ENCODE peak calls at places on chromosomes 11 and 22, in six cellular contexts. H is neural progenitor cell, A is stomach, Q is HepG2, E is tibial artery, W is sigmoid colon. D is an unnamed sample. For H3K4me1, the result is how much of the 10 kb centered on the place peaks cover.

GRCh38 chr11:3153291-3153861 is 11.7 kb downstream of the OSBPL5 start:
- DNase-seq in H (no peak), A (no peak), Q (no peak), E (peak), W (peak), D (peak)

GRCh38 chr22:35219012-35219411 is 38.3 kb upstream of the HMGXB4 start:
- DNase-seq in H (no peak), A (no peak), Q (no peak), E (no peak), W (no peak), D (no peak)

GRCh38 chr11:28793282-28793738 is 685.1 kb downstream of the METTL15 start:
- DNase-seq in H (peak), A (no peak), Q (no peak), E (no peak), W (no peak), D (no peak)

GRCh38 chr11:78798567-78799170 is 224.0 kb upstream of the NARS2 start:
- DNase-seq in H (peak), A (peak), Q (peak), E (peak), W (peak), D (peak)

GRCh38 chr11:132028380-132029240 is 658.2 kb downstream of the NTM start:
- DNase-seq in H (peak), A (peak), Q (peak), E (no peak), W (no peak), D (no peak)

GRCh38 chr11:107969219-107969618 is 39.5 kb upstream of the CUL5 start:
- DNase-seq in H (no peak), A (no peak), Q (no peak), E (no peak), W (no peak), D (no peak)

GRCh38 chr11:110473666-110474065 is 43.9 kb downstream of the FDX1 start:
- DNase-seq in H (no peak), A (no peak), Q (peak), E (no peak), W (no peak), D (no peak)

GRCh38 chr11:97979741-97980140 is 1041.0 kb upstream of the CNTN5 start:
- DNase-seq in H (no peak), A (no peak), Q (no peak), E (no peak), W (no peak), D (no peak)

GRCh38 chr22:26800858-26801257 is 143.5 kb downstream of the MIAT start:
- DNase-seq in H (peak), A (no peak), Q (no peak), E (no peak), W (no peak), D (no peak)

GRCh38 chr11:66274219-66274618 is 3.8 kb upstream of the CNIH2 start:
- DNase-seq in H (no peak), A (no peak), Q (no peak), E (no peak), W (no peak), D (no peak)

GRCh38 chr22:20552450-20552894 is 45.1 kb downstream of the MED15 start:
- DNase-seq in H (no peak), A (peak), Q (peak), E (peak), W (peak), D (no peak)

GRCh38 chr11:63572026-63572688 is 9.0 kb upstream of the PLAAT2 start:
- DNase-seq in H (no peak), A (no peak), Q (no peak), E (no peak), W (no peak), D (no peak)

GRCh38 chr11:63608353-63609345 is 5.6 kb downstream of the PLAAT3 start:
- DNase-seq in H (no peak), A (peak), Q (no peak), E (no peak), W (peak), D (no peak)

GRCh38 chr11:8698379-8698851 is 15.8 kb downstream of the RPL27A start:
- DNase-seq in H (no peak), A (no peak), Q (peak), E (no peak), W (peak), D (no peak)

GRCh38 chr22:40363059-40363458 is 7.3 kb upstream of the SGSM3 start:
- DNase-seq in H (no peak), A (no peak), Q (no peak), E (no peak), W (no peak), D (no peak)

GRCh38 chr11:2328656-2329354 is 27.0 kb downstream of the TSPAN32 start:
- DNase-seq in H (peak), A (no peak), Q (no peak), E (no peak), W (no peak), D (no peak)

GRCh38 chr11:85752201-85752889 is 58.6 kb downstream of the SYTL2 start:
- DNase-seq in H (no peak), A (no peak), Q (no peak), E (no peak), W (no peak), D (no peak)
- H3K4me1 ChIP-seq in H (under half), A (under half), Q (under half), E (under half), W (under half), D (under half)

GRCh38 chr11:33292306-33292705 is 35.1 kb downstream of the HIPK3 start:
- DNase-seq in H (no peak), A (no peak), Q (no peak), E (no peak), W (no peak), D (no peak)
- H3K4me1 ChIP-seq in H (under half), A (half or more), Q (under half), E (under half), W (under half), D (under half)

GRCh38 chr22:23750744-23751440 is at the start of gene ZNF70:
- DNase-seq in H (peak), A (peak), Q (peak), E (peak), W (peak), D (peak)

GRCh38 chr22:23751441-23751996 is 607 bp upstream of the ZNF70 start:
- DNase-seq in H (peak), A (no peak), Q (no peak), E (no peak), W (peak), D (no peak)

GRCh38 chr22:23750374-23750743 is 553 bp downstream of the ZNF70 start:
- DNase-seq in H (no peak), A (no peak), Q (no peak), E (no peak), W (no peak), D (no peak)

GRCh38 chr22:23752090-23752691 is 1.3 kb upstream of the ZNF70 start:
- DNase-seq in H (no peak), A (no peak), Q (no peak), E (no peak), W (no peak), D (no peak)

GRCh38 chr22:23749747-23750373 is 1.1 kb downstream of the ZNF70 start:
- DNase-seq in H (no peak), A (no peak), Q (no peak), E (no peak), W (no peak), D (no peak)
- H3K4me1 ChIP-seq in H (under half), A (under half), Q (under half), E (under half), W (under half), D (under half)

DNA sequence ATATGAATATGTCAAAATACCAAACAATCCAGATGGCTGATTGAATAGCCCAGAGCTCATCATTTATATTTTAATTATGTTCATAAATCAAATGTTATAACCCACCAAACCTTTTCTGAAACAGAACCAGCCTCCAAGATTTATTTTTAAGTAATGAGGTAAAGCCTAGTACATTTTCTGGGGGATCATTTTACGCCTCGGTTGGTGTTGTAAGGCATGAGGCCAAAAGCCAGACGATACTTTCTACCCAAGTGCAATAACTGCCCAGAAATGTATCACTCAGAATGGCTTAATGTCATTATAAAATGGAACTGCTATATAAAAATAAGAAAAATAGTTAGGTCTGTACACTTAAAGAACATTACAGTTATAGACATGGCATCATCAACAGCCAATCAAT is 283.3 kb downstream of the CADM1 start:
- DNase-seq in H (no peak), A (no peak), Q (no peak), E (no peak), W (no peak), D (no peak)
- H3K4me1 ChIP-seq in H (under half), A (under half), Q (under half), E (under half), W (under half), D (under half)

GRCh38 chr22:50119768-50120251 is 30.0 kb downstream of the MOV10L1 start:
- DNase-seq in H (no peak), A (no peak), Q (no peak), E (no peak), W (peak), D (no peak)
- H3K4me1 ChIP-seq in H (under half), A (under half), Q (under half), E (under half), W (under half), D (under half)

GRCh38 chr22:31341386-31342088 is 4.6 kb downstream of the PATZ1 start:
- DNase-seq in H (no peak), A (no peak), Q (no peak), E (no peak), W (no peak), D (no peak)

GRCh38 chr22:31344369-31345330 is 1.5 kb downstream of the PATZ1 start:
- DNase-seq in H (peak), A (peak), Q (no peak), E (peak), W (peak), D (no peak)

GRCh38 chr22:31342389-31343125 is 3.6 kb downstream of the PATZ1 start:
- DNase-seq in H (peak), A (no peak), Q (no peak), E (no peak), W (no peak), D (no peak)

GRCh38 chr22:31345331-31346254 is 553 bp downstream of the PATZ1 start:
- DNase-seq in H (peak), A (peak), Q (peak), E (peak), W (peak), D (peak)

GRCh38 chr22:31343235-31344191 is 2.6 kb downstream of the PATZ1 start:
- DNase-seq in H (peak), A (peak), Q (no peak), E (peak), W (no peak), D (no peak)
- H3K4me1 ChIP-seq in H (half or more), A (half or more), Q (half or more), E (half or more), W (under half), D (under half)

D was measured in thoracic aorta.